ENCODE peak calls at places on chromosomes 4 and X, in eight cellular contexts. C is activated CD4-positive, alpha-beta T cell treated with anti-CD3 and anti-CD28 coated beads for 4 hours; O is uterus; L is CD8-positive, alpha-beta memory T cell; S is HFF-Myc; E is foreskin fibroblast; I is AG20443; A is NCI-H1417. X is an unnamed sample.

GRCh38 chr4:186854256-186854655 is 130.6 kb upstream of the FAT1 start:
- DNase-seq in O (no peak), E (peak), A (no peak), L (no peak), C (no peak), I (no peak), S (no peak), X (no peak)

GRCh38 chrX:10756365-10756915 is 136.1 kb upstream of the MID1 start:
- DNase-seq in A (no peak), O (peak), E (peak), I (peak), C (no peak), L (no peak), S (peak), X (no peak)

GRCh38 chr4:121946644-121947043 is 5.2 kb downstream of the TRPC3 start:
- DNase-seq in A (no peak), I (no peak), C (no peak), S (no peak), E (no peak), O (no peak), L (no peak), X (no peak)

GRCh38 chrX:115616943-115617563 is 56.1 kb downstream of the PLS3 start:
- DNase-seq in C (no peak), S (peak), A (no peak), O (no peak), I (no peak), E (peak), L (no peak), X (no peak)

GRCh38 chrX:65985922-65986588 is 53.8 kb downstream of the VSIG4 start:
- DNase-seq in L (peak), C (peak), O (peak), A (peak), S (peak), E (peak), I (peak), X (peak)

GRCh38 chr4:37481547-37482129 is 204.5 kb downstream of the RELL1 start:
- DNase-seq in O (no peak), E (no peak), S (no peak), I (no peak), L (no peak), A (no peak), C (no peak), X (no peak)

GRCh38 chr4:104129243-104129642 is 365.5 kb downstream of the CXXC4 start:
- DNase-seq in O (no peak), S (no peak), L (no peak), A (no peak), C (no peak), E (no peak), I (no peak), X (no peak)

GRCh38 chr4:70705146-70705855 is 16.5 kb upstream of the RUFY3 start:
- DNase-seq in S (no peak), I (peak), C (peak), L (peak), A (peak), E (peak), O (peak), X (peak)

GRCh38 chr4:10346023-10346422 is 111.2 kb downstream of the ZNF518B start:
- DNase-seq in S (no peak), O (no peak), A (no peak), L (no peak), I (peak), E (no peak), C (no peak), X (no peak)

GRCh38 chr4:16684083-16684482 is 214.4 kb downstream of the LDB2 start:
- DNase-seq in A (no peak), O (no peak), I (peak), C (no peak), L (no peak), S (peak), E (peak), X (no peak)

GRCh38 chr4:118869808-118870342 is 18.8 kb upstream of the SYNPO2 start:
- DNase-seq in C (no peak), E (peak), O (no peak), A (no peak), I (peak), L (no peak), S (no peak), X (no peak)

X was measured in naive B cell.